ENCODE peak calls at places on chromosomes 1 and 21, in seven cellular contexts. One of them, this sample, is unnamed.

GRCh38 chr1:43315481-43315880 is 14.7 kb downstream of the TIE1 start:
- DNase-seq in NCI-H2171 treated with DMSO at 0.1 percent for 48 hours: no peak
- DNase-seq in putamen: peak; percentile 81
- DNase-seq in astrocyte: no peak
- DNase-seq in HL-60: no peak
- DNase-seq in stimulated activated CD8-positive, alpha-beta memory T cell treated with anti-CD3 and anti-CD28 coated beads, Interleukin-15, amount 100 ng/mL, for 48 hours: no peak
- DNase-seq in stimulated activated naive CD8-positive, alpha-beta T cell treated with anti-CD3 and anti-CD28 coated beads, Interleukin-15, amount 100 ng/mL, for 72 hours: no peak
- DNase-seq in this sample: no peak

GRCh38 chr1:153122831-153123421 is 9.6 kb upstream of the SPRR2F start:
- DNase-seq in stimulated activated CD8-positive, alpha-beta memory T cell treated with anti-CD3 and anti-CD28 coated beads, Interleukin-15, amount 100 ng/mL, for 48 hours: no peak
- DNase-seq in astrocyte: no peak
- DNase-seq in putamen: no peak
- DNase-seq in HL-60: no peak
- DNase-seq in NCI-H2171 treated with DMSO at 0.1 percent for 48 hours: peak; percentile 81
- DNase-seq in stimulated activated naive CD8-positive, alpha-beta T cell treated with anti-CD3 and anti-CD28 coated beads, Interleukin-15, amount 100 ng/mL, for 72 hours: no peak
- DNase-seq in this sample: no peak

GRCh38 chr1:19860418-19860817 is 21.8 kb upstream of the OTUD3 start:
- DNase-seq in stimulated activated naive CD8-positive, alpha-beta T cell treated with anti-CD3 and anti-CD28 coated beads, Interleukin-15, amount 100 ng/mL, for 72 hours: no peak
- DNase-seq in HL-60: no peak
- DNase-seq in stimulated activated CD8-positive, alpha-beta memory T cell treated with anti-CD3 and anti-CD28 coated beads, Interleukin-15, amount 100 ng/mL, for 48 hours: no peak
- DNase-seq in NCI-H2171 treated with DMSO at 0.1 percent for 48 hours: no peak
- DNase-seq in astrocyte: no peak
- DNase-seq in putamen: no peak
- DNase-seq in this sample: no peak

GRCh38 chr1:111463029-111463683 is 10.6 kb upstream of the C1orf162 start:
- DNase-seq in NCI-H2171 treated with DMSO at 0.1 percent for 48 hours: peak; percentile 33
- DNase-seq in stimulated activated CD8-positive, alpha-beta memory T cell treated with anti-CD3 and anti-CD28 coated beads, Interleukin-15, amount 100 ng/mL, for 48 hours: no peak
- DNase-seq in putamen: no peak
- DNase-seq in astrocyte: peak; percentile 79
- DNase-seq in stimulated activated naive CD8-positive, alpha-beta T cell treated with anti-CD3 and anti-CD28 coated beads, Interleukin-15, amount 100 ng/mL, for 72 hours: no peak
- DNase-seq in HL-60: no peak
- DNase-seq in this sample: no peak

GRCh38 chr1:151898519-151898991 is 10.8 kb downstream of the THEM4 start:
- DNase-seq in HL-60: no peak
- DNase-seq in stimulated activated naive CD8-positive, alpha-beta T cell treated with anti-CD3 and anti-CD28 coated beads, Interleukin-15, amount 100 ng/mL, for 72 hours: peak; percentile 34
- DNase-seq in NCI-H2171 treated with DMSO at 0.1 percent for 48 hours: no peak
- DNase-seq in putamen: no peak
- DNase-seq in stimulated activated CD8-positive, alpha-beta memory T cell treated with anti-CD3 and anti-CD28 coated beads, Interleukin-15, amount 100 ng/mL, for 48 hours: no peak
- DNase-seq in astrocyte: no peak
- DNase-seq in this sample: no peak

GRCh38 chr1:110559157-110559556 is 40.2 kb upstream of the KCNA10 start:
- DNase-seq in stimulated activated naive CD8-positive, alpha-beta T cell treated with anti-CD3 and anti-CD28 coated beads, Interleukin-15, amount 100 ng/mL, for 72 hours: no peak
- DNase-seq in astrocyte: no peak
- DNase-seq in stimulated activated CD8-positive, alpha-beta memory T cell treated with anti-CD3 and anti-CD28 coated beads, Interleukin-15, amount 100 ng/mL, for 48 hours: no peak
- DNase-seq in putamen: no peak
- DNase-seq in NCI-H2171 treated with DMSO at 0.1 percent for 48 hours: no peak
- DNase-seq in HL-60: no peak
- DNase-seq in this sample: no peak

GRCh38 chr1:21268281-21269239 is 21.7 kb downstream of the ECE1 start:
- DNase-seq in astrocyte: no peak
- DNase-seq in HL-60: no peak
- DNase-seq in stimulated activated CD8-positive, alpha-beta memory T cell treated with anti-CD3 and anti-CD28 coated beads, Interleukin-15, amount 100 ng/mL, for 48 hours: no peak
- DNase-seq in putamen: no peak
- DNase-seq in NCI-H2171 treated with DMSO at 0.1 percent for 48 hours: peak; percentile 34
- DNase-seq in stimulated activated naive CD8-positive, alpha-beta T cell treated with anti-CD3 and anti-CD28 coated beads, Interleukin-15, amount 100 ng/mL, for 72 hours: no peak
- DNase-seq in this sample: no peak

GRCh38 chr1:109266965-109267364 is 16.0 kb downstream of the PSRC1 start:
- DNase-seq in HL-60: no peak
- DNase-seq in astrocyte: peak; percentile 90
- DNase-seq in stimulated activated naive CD8-positive, alpha-beta T cell treated with anti-CD3 and anti-CD28 coated beads, Interleukin-15, amount 100 ng/mL, for 72 hours: no peak
- DNase-seq in NCI-H2171 treated with DMSO at 0.1 percent for 48 hours: no peak
- DNase-seq in putamen: no peak
- DNase-seq in stimulated activated CD8-positive, alpha-beta memory T cell treated with anti-CD3 and anti-CD28 coated beads, Interleukin-15, amount 100 ng/mL, for 48 hours: no peak
- DNase-seq in this sample: no peak

GRCh38 chr1:108028841-108029401 is 63.9 kb upstream of the VAV3 start:
- DNase-seq in astrocyte: no peak
- DNase-seq in putamen: no peak
- DNase-seq in NCI-H2171 treated with DMSO at 0.1 percent for 48 hours: no peak
- DNase-seq in stimulated activated CD8-positive, alpha-beta memory T cell treated with anti-CD3 and anti-CD28 coated beads, Interleukin-15, amount 100 ng/mL, for 48 hours: no peak
- DNase-seq in stimulated activated naive CD8-positive, alpha-beta T cell treated with anti-CD3 and anti-CD28 coated beads, Interleukin-15, amount 100 ng/mL, for 72 hours: no peak
- DNase-seq in HL-60: no peak
- DNase-seq in this sample: no peak

GRCh38 chr21:39575778-39576177 is 37.0 kb upstream of the B3GALT5 start:
- DNase-seq in astrocyte: peak; percentile 30
- DNase-seq in HL-60: no peak
- DNase-seq in putamen: no peak
- DNase-seq in stimulated activated CD8-positive, alpha-beta memory T cell treated with anti-CD3 and anti-CD28 coated beads, Interleukin-15, amount 100 ng/mL, for 48 hours: no peak
- DNase-seq in NCI-H2171 treated with DMSO at 0.1 percent for 48 hours: no peak
- DNase-seq in stimulated activated naive CD8-positive, alpha-beta T cell treated with anti-CD3 and anti-CD28 coated beads, Interleukin-15, amount 100 ng/mL, for 72 hours: no peak
- DNase-seq in this sample: no peak

GRCh38 chr1:45884700-45885099 is 81.3 kb downstream of the MAST2 start:
- DNase-seq in putamen: no peak
- DNase-seq in stimulated activated naive CD8-positive, alpha-beta T cell treated with anti-CD3 and anti-CD28 coated beads, Interleukin-15, amount 100 ng/mL, for 72 hours: no peak
- DNase-seq in astrocyte: peak; percentile 26
- DNase-seq in stimulated activated CD8-positive, alpha-beta memory T cell treated with anti-CD3 and anti-CD28 coated beads, Interleukin-15, amount 100 ng/mL, for 48 hours: no peak
- DNase-seq in HL-60: no peak
- DNase-seq in NCI-H2171 treated with DMSO at 0.1 percent for 48 hours: no peak
- DNase-seq in this sample: no peak

GRCh38 chr1:10765734-10766478 is 30.5 kb downstream of the CASZ1 start:
- DNase-seq in putamen: no peak
- DNase-seq in stimulated activated naive CD8-positive, alpha-beta T cell treated with anti-CD3 and anti-CD28 coated beads, Interleukin-15, amount 100 ng/mL, for 72 hours: no peak
- DNase-seq in stimulated activated CD8-positive, alpha-beta memory T cell treated with anti-CD3 and anti-CD28 coated beads, Interleukin-15, amount 100 ng/mL, for 48 hours: no peak
- DNase-seq in HL-60: no peak
- DNase-seq in astrocyte: no peak
- DNase-seq in NCI-H2171 treated with DMSO at 0.1 percent for 48 hours: peak; percentile 50
- DNase-seq in this sample: no peak

GRCh38 chr1:86699186-86699585 is 5.2 kb upstream of the SH3GLB1 start:
- DNase-seq in HL-60: no peak
- DNase-seq in astrocyte: no peak
- DNase-seq in stimulated activated naive CD8-positive, alpha-beta T cell treated with anti-CD3 and anti-CD28 coated beads, Interleukin-15, amount 100 ng/mL, for 72 hours: no peak
- DNase-seq in stimulated activated CD8-positive, alpha-beta memory T cell treated with anti-CD3 and anti-CD28 coated beads, Interleukin-15, amount 100 ng/mL, for 48 hours: no peak
- DNase-seq in NCI-H2171 treated with DMSO at 0.1 percent for 48 hours: no peak
- DNase-seq in putamen: no peak
- DNase-seq in this sample: no peak

GRCh38 chr1:183070923-183071618 is 47.9 kb downstream of the LAMC1 start:
- DNase-seq in stimulated activated naive CD8-positive, alpha-beta T cell treated with anti-CD3 and anti-CD28 coated beads, Interleukin-15, amount 100 ng/mL, for 72 hours: no peak
- DNase-seq in astrocyte: peak; percentile 98
- DNase-seq in NCI-H2171 treated with DMSO at 0.1 percent for 48 hours: no peak
- DNase-seq in stimulated activated CD8-positive, alpha-beta memory T cell treated with anti-CD3 and anti-CD28 coated beads, Interleukin-15, amount 100 ng/mL, for 48 hours: no peak
- DNase-seq in putamen: no peak
- DNase-seq in HL-60: no peak
- DNase-seq in this sample: no peak

GRCh38 chr1:207030522-207031009 is 2.0 kb downstream of the C1orf116 start:
- DNase-seq in HL-60: no peak
- DNase-seq in stimulated activated CD8-positive, alpha-beta memory T cell treated with anti-CD3 and anti-CD28 coated beads, Interleukin-15, amount 100 ng/mL, for 48 hours: no peak
- DNase-seq in NCI-H2171 treated with DMSO at 0.1 percent for 48 hours: no peak
- DNase-seq in putamen: no peak
- DNase-seq in stimulated activated naive CD8-positive, alpha-beta T cell treated with anti-CD3 and anti-CD28 coated beads, Interleukin-15, amount 100 ng/mL, for 72 hours: no peak
- DNase-seq in astrocyte: no peak
- DNase-seq in this sample: no peak

GRCh38 chr1:84141177-84142003 is 2.7 kb upstream of the PRKACB start:
- DNase-seq in HL-60: no peak
- DNase-seq in astrocyte: no peak
- DNase-seq in stimulated activated naive CD8-positive, alpha-beta T cell treated with anti-CD3 and anti-CD28 coated beads, Interleukin-15, amount 100 ng/mL, for 72 hours: no peak
- DNase-seq in NCI-H2171 treated with DMSO at 0.1 percent for 48 hours: peak; percentile 20
- DNase-seq in putamen: no peak
- DNase-seq in stimulated activated CD8-positive, alpha-beta memory T cell treated with anti-CD3 and anti-CD28 coated beads, Interleukin-15, amount 100 ng/mL, for 48 hours: no peak
- DNase-seq in this sample: no peak

GRCh38 chr1:198775606-198776005 is 136.8 kb downstream of the PTPRC start:
- DNase-seq in putamen: no peak
- DNase-seq in astrocyte: peak; percentile 54
- DNase-seq in stimulated activated naive CD8-positive, alpha-beta T cell treated with anti-CD3 and anti-CD28 coated beads, Interleukin-15, amount 100 ng/mL, for 72 hours: no peak
- DNase-seq in NCI-H2171 treated with DMSO at 0.1 percent for 48 hours: peak; percentile 30
- DNase-seq in stimulated activated CD8-positive, alpha-beta memory T cell treated with anti-CD3 and anti-CD28 coated beads, Interleukin-15, amount 100 ng/mL, for 48 hours: no peak
- DNase-seq in HL-60: no peak
- DNase-seq in this sample: no peak

GRCh38 chr1:119748040-119748439 is 20.7 kb downstream of the HMGCS2 start:
- DNase-seq in astrocyte: no peak
- DNase-seq in stimulated activated CD8-positive, alpha-beta memory T cell treated with anti-CD3 and anti-CD28 coated beads, Interleukin-15, amount 100 ng/mL, for 48 hours: no peak
- DNase-seq in putamen: no peak
- DNase-seq in NCI-H2171 treated with DMSO at 0.1 percent for 48 hours: no peak
- DNase-seq in HL-60: no peak
- DNase-seq in stimulated activated naive CD8-positive, alpha-beta T cell treated with anti-CD3 and anti-CD28 coated beads, Interleukin-15, amount 100 ng/mL, for 72 hours: no peak
- DNase-seq in this sample: no peak

GRCh38 chr1:44035726-44036408 is 4.6 kb upstream of the SLC6A9 start:
- DNase-seq in astrocyte: no peak
- DNase-seq in stimulated activated CD8-positive, alpha-beta memory T cell treated with anti-CD3 and anti-CD28 coated beads, Interleukin-15, amount 100 ng/mL, for 48 hours: no peak
- DNase-seq in stimulated activated naive CD8-positive, alpha-beta T cell treated with anti-CD3 and anti-CD28 coated beads, Interleukin-15, amount 100 ng/mL, for 72 hours: no peak
- DNase-seq in HL-60: no peak
- DNase-seq in putamen: peak; percentile 12
- DNase-seq in NCI-H2171 treated with DMSO at 0.1 percent for 48 hours: no peak
- DNase-seq in this sample: no peak

GRCh38 chr1:18919174-18919905 is 17.0 kb upstream of the ALDH4A1 start:
- DNase-seq in putamen: no peak
- DNase-seq in astrocyte: no peak
- DNase-seq in HL-60: no peak
- DNase-seq in stimulated activated naive CD8-positive, alpha-beta T cell treated with anti-CD3 and anti-CD28 coated beads, Interleukin-15, amount 100 ng/mL, for 72 hours: no peak
- DNase-seq in stimulated activated CD8-positive, alpha-beta memory T cell treated with anti-CD3 and anti-CD28 coated beads, Interleukin-15, amount 100 ng/mL, for 48 hours: no peak
- DNase-seq in NCI-H2171 treated with DMSO at 0.1 percent for 48 hours: no peak
- DNase-seq in this sample: no peak

GRCh38 chr1:219544163-219544846 is 68.6 kb downstream of the ZC3H11B start:
- DNase-seq in NCI-H2171 treated with DMSO at 0.1 percent for 48 hours: no peak
- DNase-seq in HL-60: no peak
- DNase-seq in putamen: no peak
- DNase-seq in astrocyte: no peak
- DNase-seq in stimulated activated naive CD8-positive, alpha-beta T cell treated with anti-CD3 and anti-CD28 coated beads, Interleukin-15, amount 100 ng/mL, for 72 hours: no peak
- DNase-seq in stimulated activated CD8-positive, alpha-beta memory T cell treated with anti-CD3 and anti-CD28 coated beads, Interleukin-15, amount 100 ng/mL, for 48 hours: no peak
- DNase-seq in this sample: peak; percentile 70

GRCh38 chr1:203317429-203318228 is 12.3 kb downstream of the BTG2 start:
- DNase-seq in stimulated activated naive CD8-positive, alpha-beta T cell treated with anti-CD3 and anti-CD28 coated beads, Interleukin-15, amount 100 ng/mL, for 72 hours: no peak
- DNase-seq in HL-60: no peak
- DNase-seq in stimulated activated CD8-positive, alpha-beta memory T cell treated with anti-CD3 and anti-CD28 coated beads, Interleukin-15, amount 100 ng/mL, for 48 hours: no peak
- DNase-seq in astrocyte: no peak
- DNase-seq in putamen: no peak
- DNase-seq in NCI-H2171 treated with DMSO at 0.1 percent for 48 hours: no peak
- DNase-seq in this sample: no peak